ENCODE peak calls at places on chromosomes 2 and 18, in eight cellular contexts. N is stomach, B is IMR-90, K is fibroblast of lung, P is adrenal gland, G is uterus, M is ovary, Z is pancreas. I is an unnamed sample. For H3K9me3, the result is how much of the 10 kb centered on the place peaks cover.

GRCh38 chr2:235951980-235952379 is 216.2 kb downstream of the GBX2 start:
- DNase-seq in N (no peak), B (no peak), K (no peak), P (no peak), G (no peak), M (no peak), Z (no peak), I (no peak)

GRCh38 chr2:156486175-156486574 is 50.0 kb downstream of the GPD2 start:
- DNase-seq in N (no peak), B (peak), K (peak), P (no peak), G (no peak), M (no peak), Z (no peak), I (no peak)

GRCh38 chr2:179440642-179441251 is 176.1 kb upstream of the SESTD1 start:
- DNase-seq in N (no peak), B (peak), K (peak), P (no peak), G (no peak), M (no peak), Z (no peak), I (no peak)

GRCh38 chr2:39620067-39620466 is 45.6 kb upstream of the TMEM178A start:
- DNase-seq in N (peak), B (peak), K (peak), P (peak), G (peak), M (peak), Z (no peak), I (peak)

GRCh38 chr2:135585586-135585985 is 54.3 kb downstream of the R3HDM1 start:
- DNase-seq in N (no peak), B (peak), K (peak), P (no peak), G (no peak), M (no peak), Z (no peak), I (no peak)

GRCh38 chr2:124024491-124025348 is at the start of gene CNTNAP5:
- DNase-seq in N (peak), B (no peak), K (peak), P (peak), G (no peak), M (no peak), Z (peak), I (peak)

GRCh38 chr2:6946722-6947121 is 29.5 kb downstream of the RNF144A start:
- DNase-seq in N (no peak), B (peak), K (peak), P (no peak), G (no peak), M (no peak), Z (no peak), I (no peak)

GRCh38 chr18:62877448-62878221 is 162.3 kb downstream of the PHLPP1 start:
- DNase-seq in N (no peak), B (peak), K (peak), P (no peak), G (no peak), M (no peak), Z (no peak), I (no peak)

GRCh38 chr2:8412082-8412481 is 269.8 kb upstream of the ID2 start:
- DNase-seq in N (peak), B (no peak), K (peak), P (peak), G (no peak), M (no peak), Z (no peak), I (no peak)

GRCh38 chr2:11829324-11829946 is 83.0 kb downstream of the LPIN1 start:
- DNase-seq in N (peak), B (peak), K (peak), P (peak), G (peak), M (peak), Z (no peak), I (peak)

GRCh38 chr2:142880275-142880674 is 2.8 kb downstream of the KYNU start:
- DNase-seq in N (no peak), B (peak), K (peak), P (no peak), G (no peak), M (no peak), Z (no peak), I (no peak)

GRCh38 chr2:97996679-97997078 is 931 bp upstream of the TMEM131 start:
- DNase-seq in N (no peak), B (no peak), K (no peak), P (no peak), G (no peak), M (no peak), Z (no peak), I (no peak)

GRCh38 chr18:13161276-13161899 is 57.2 kb upstream of the LDLRAD4 start:
- DNase-seq in N (no peak), B (no peak), K (no peak), P (no peak), G (no peak), M (no peak), Z (no peak), I (no peak)

GRCh38 chr18:7927119-7927518 is 360.0 kb downstream of the PTPRM start:
- DNase-seq in N (no peak), B (peak), K (no peak), P (no peak), G (no peak), M (no peak), Z (no peak), I (no peak)

GRCh38 chr2:212052412-212053159 is 486.0 kb downstream of the ERBB4 start:
- DNase-seq in N (no peak), B (peak), K (peak), P (no peak), G (no peak), M (no peak), Z (no peak), I (no peak)

GRCh38 chr2:108916397-108917077 is 72.5 kb downstream of the EDAR start:
- DNase-seq in N (peak), B (no peak), K (no peak), P (no peak), G (no peak), M (no peak), Z (no peak), I (no peak)

GRCh38 chr2:2830576-2830975 is 499.5 kb upstream of the MYT1L start:
- DNase-seq in N (peak), B (no peak), K (no peak), P (no peak), G (no peak), M (no peak), Z (no peak), I (no peak)

GRCh38 chr2:127661949-127662510 is 13.3 kb downstream of the LIMS2 start:
- DNase-seq in N (no peak), B (no peak), K (peak), P (no peak), G (peak), M (no peak), Z (no peak), I (no peak)

GRCh38 chr2:43223412-43224040 is 2.9 kb downstream of the ZFP36L2 start:
- DNase-seq in N (no peak), B (peak), K (peak), P (no peak), G (no peak), M (no peak), Z (no peak), I (no peak)

GRCh38 chr2:236164201-236164982 is 3.8 kb downstream of the GBX2 start:
- DNase-seq in N (no peak), B (no peak), K (no peak), P (no peak), G (no peak), M (no peak), Z (peak), I (peak)

GRCh38 chr2:55093381-55093780 is 43.1 kb upstream of the RTN4 start:
- DNase-seq in N (no peak), B (peak), K (peak), P (no peak), G (no peak), M (no peak), Z (no peak), I (no peak)

GRCh38 chr2:121826036-121826435 is 70.6 kb downstream of the TSN start:
- DNase-seq in N (no peak), B (no peak), K (no peak), P (no peak), G (no peak), M (no peak), Z (no peak), I (no peak)

GRCh38 chr2:149534674-149535073 is 52.9 kb downstream of the MMADHC start:
- DNase-seq in N (no peak), B (no peak), K (no peak), P (no peak), G (no peak), M (no peak), Z (no peak), I (no peak)

GRCh38 chr2:144702051-144702450 is 182.1 kb upstream of the ZEB2 start:
- DNase-seq in N (no peak), B (no peak), K (no peak), P (peak), G (no peak), M (no peak), Z (no peak), I (no peak)

GRCh38 chr18:49076767-49077166 is 126.0 kb upstream of the SMAD7 start:
- DNase-seq in N (no peak), B (no peak), K (no peak), P (no peak), G (no peak), M (no peak), Z (no peak), I (no peak)

GRCh38 chr2:96895709-96896651 is 26.1 kb upstream of the SEMA4C start:
- DNase-seq in N (no peak), B (no peak), K (no peak), P (no peak), G (no peak), M (no peak), Z (no peak), I (no peak)

GRCh38 chr2:128282976-128283810 is 35.5 kb downstream of the HS6ST1 start:
- DNase-seq in N (no peak), B (no peak), K (no peak), P (peak), G (no peak), M (no peak), Z (peak), I (peak)

GRCh38 chr2:223020971-223021675 is 30.9 kb upstream of the KCNE4 start:
- DNase-seq in N (no peak), B (no peak), K (no peak), P (no peak), G (no peak), M (no peak), Z (no peak), I (no peak)

GRCh38 chr2:144099746-144100438 is 420.0 kb downstream of the ZEB2 start:
- DNase-seq in N (no peak), B (peak), K (peak), P (no peak), G (no peak), M (no peak), Z (no peak), I (no peak)

GRCh38 chr2:47237375-47238357 is 82.6 kb upstream of the STPG4 start:
- DNase-seq in N (no peak), B (peak), K (peak), P (peak), G (peak), M (peak), Z (no peak), I (peak)

GRCh38 chr2:47236503-47237215 is 81.6 kb upstream of the STPG4 start:
- DNase-seq in N (no peak), B (peak), K (no peak), P (no peak), G (no peak), M (no peak), Z (no peak), I (no peak)

GRCh38 chr2:47241715-47242114 is 86.6 kb upstream of the STPG4 start:
- DNase-seq in N (no peak), B (no peak), K (no peak), P (peak), G (no peak), M (peak), Z (no peak), I (no peak)

GRCh38 chr2:47235127-47235526 is 80.0 kb upstream of the STPG4 start:
- DNase-seq in N (no peak), B (no peak), K (no peak), P (no peak), G (no peak), M (no peak), Z (no peak), I (no peak)

GRCh38 chr2:47239119-47239969 is 84.2 kb upstream of the STPG4 start:
- DNase-seq in N (no peak), B (no peak), K (no peak), P (no peak), G (no peak), M (no peak), Z (no peak), I (peak)
- H3K4me3 ChIP-seq in N (no peak), B (no peak), K (no peak), P (no peak), G (no peak), M (no peak), Z (no peak), I (peak)

GRCh38 chr2:67012165-67012564 is 385.0 kb upstream of the ETAA1 start:
- DNase-seq in N (no peak), B (no peak), K (no peak), P (peak), G (no peak), M (no peak), Z (no peak), I (no peak)
- H3K9me3 ChIP-seq in N (under half), B (under half), K (under half), P (under half), G (under half), M (under half), Z (under half), I (under half)

GRCh38 chr2:173217106-173217840 is 137.4 kb upstream of the CDCA7 start:
- DNase-seq in N (no peak), B (peak), K (no peak), P (no peak), G (no peak), M (no peak), Z (no peak), I (no peak)
- H3K4me3 ChIP-seq in N (no peak), B (no peak), K (no peak), P (no peak), G (no peak), M (no peak), Z (no peak), I (peak)

DNA sequence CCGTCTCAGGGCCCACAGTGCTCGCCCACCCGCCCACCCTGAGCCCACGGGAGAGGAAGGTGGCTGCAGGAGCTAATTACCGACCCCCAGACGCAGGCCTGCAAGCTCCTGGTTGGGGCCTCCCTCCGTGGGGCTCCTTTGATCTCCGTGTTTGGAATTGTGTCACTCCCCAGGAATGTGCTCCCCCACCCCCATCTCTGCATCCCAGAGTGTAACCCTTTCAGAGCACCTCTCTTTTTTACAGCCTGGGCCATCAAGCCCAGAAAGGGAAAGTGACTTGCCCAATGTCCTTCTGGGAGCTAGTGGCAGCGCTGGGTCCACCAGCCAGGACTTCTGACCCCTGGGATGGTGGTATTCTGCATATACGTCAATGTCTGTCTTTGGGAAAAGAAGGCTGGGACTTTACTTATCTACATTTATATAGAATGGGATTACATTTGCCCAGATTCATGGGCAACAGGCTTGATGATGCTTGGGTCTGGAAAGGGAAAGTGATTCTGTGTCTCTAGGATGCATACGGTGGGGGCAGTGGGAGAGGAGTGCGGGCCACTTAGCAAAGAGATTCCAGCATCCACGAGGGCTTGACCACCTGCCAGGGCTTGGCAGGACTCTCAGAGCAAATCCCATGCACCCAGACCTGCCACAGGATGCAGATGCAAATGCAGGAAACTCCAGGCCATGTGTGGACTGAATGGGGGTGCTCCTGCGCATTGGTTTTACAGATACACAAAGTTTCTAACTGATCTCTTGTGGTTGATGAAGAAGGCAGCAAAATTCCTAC is 334.9 kb downstream of the CYRIA start:
- DNase-seq in N (no peak), B (no peak), K (no peak), P (no peak), G (no peak), M (no peak), Z (no peak), I (peak)
- H3K9me3 ChIP-seq in N (under half), B (under half), K (under half), P (under half), G (under half), M (under half), Z (under half), I (under half)

GRCh38 chr2:213188971-213189899 is 37.8 kb upstream of the IKZF2 start:
- DNase-seq in N (no peak), B (peak), K (peak), P (no peak), G (no peak), M (no peak), Z (no peak), I (peak)
- H3K4me3 ChIP-seq in N (no peak), B (no peak), K (no peak), P (no peak), G (no peak), M (no peak), Z (no peak), I (peak)

DNA sequence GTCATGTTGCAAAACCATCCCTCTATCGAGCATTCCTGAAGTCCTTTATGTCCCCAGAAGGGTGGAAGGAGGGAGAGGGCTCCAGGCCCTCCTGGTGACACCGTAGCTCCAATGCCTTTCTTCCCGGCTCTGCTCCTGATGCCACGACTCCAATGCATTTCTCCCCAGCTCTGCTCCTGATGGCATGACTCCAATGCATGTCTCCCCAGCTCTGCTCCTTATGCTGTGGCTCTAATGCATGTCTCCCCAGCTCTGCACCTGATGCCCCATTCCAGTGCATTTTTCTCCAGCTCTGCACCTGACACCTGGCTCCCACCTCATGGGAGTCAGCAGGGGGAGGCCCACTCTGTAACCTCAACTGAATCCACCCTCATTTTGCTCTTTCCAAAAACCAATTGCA is 153.0 kb upstream of the SALL3 start:
- DNase-seq in N (no peak), B (no peak), K (no peak), P (no peak), G (no peak), M (no peak), Z (no peak), I (no peak)
- H3K9me3 ChIP-seq in N (under half), B (half or more), K (under half), P (under half), G (under half), M (under half), Z (under half), I (under half)